ENCODE peak calls at places on chromosomes 4 and X, in seven cellular contexts. Q is SJSA1; O is tibial nerve; E is CD4-positive, CD25-positive, alpha-beta regulatory T cell; N is endothelial cell of umbilical vein; D is dorsolateral prefrontal cortex; B is Peyer's patch. X is an unnamed sample.
A peak's percentile ranks its signal among the peaks of the same experiment; 100 is the strongest.

GRCh38 chrX:49233176-49233575 is at the start of gene CACNA1F:
- DNase-seq in D (no peak), O (no peak), E (no peak), N (no peak), Q (no peak), B (no peak), X (no peak)

GRCh38 chr4:156169861-156170260 is 216.2 kb upstream of the CTSO start:
- DNase-seq in D (no peak), N (no peak), E (no peak), Q (no peak), B (no peak), O (no peak), X (no peak)

GRCh38 chr4:147388016-147388415 is 92.9 kb upstream of the EDNRA start:
- DNase-seq in D (no peak), N (no peak), B (no peak), E (no peak), Q (no peak), O (no peak), X (no peak)

GRCh38 chr4:128649575-128650205 is 159.8 kb upstream of the JADE1 start:
- DNase-seq in E (no peak), Q (no peak), B (no peak), D (no peak), O (no peak), N (no peak), X (no peak)

GRCh38 chr4:141036786-141037185 is 96.5 kb downstream of the RNF150 start:
- DNase-seq in Q (no peak), E (no peak), B (no peak), O (no peak), N (no peak), D (no peak), X (no peak)

GRCh38 chr4:81684357-81684756 is 212.7 kb upstream of the RASGEF1B start:
- DNase-seq in D (peak; percentile 49), E (no peak), Q (no peak), B (no peak), N (no peak), O (no peak), X (no peak)

GRCh38 chr4:953574-953915 is 19.8 kb downstream of the DGKQ start:
- DNase-seq in Q (no peak), B (no peak), E (no peak), D (no peak), N (no peak), O (no peak), X (no peak)

GRCh38 chr4:4990857-4991540 is 28.3 kb downstream of the CYTL1 start:
- DNase-seq in O (peak; percentile 61), Q (no peak), B (peak; percentile 17), E (no peak), N (no peak), D (no peak), X (peak; percentile 96)

GRCh38 chr4:139299536-139299935 is 1.8 kb upstream of the NAA15 start:
- DNase-seq in O (no peak), E (no peak), Q (no peak), D (no peak), B (no peak), N (no peak), X (peak; percentile 36)
- H3K4me3 ChIP-seq in O (no peak overlapping the region), E (peak overlapping the region; percentile 96), Q (no peak overlapping the region), D (no peak overlapping the region), B (peak overlapping the region; percentile 15), N (no peak overlapping the region), X (peak overlapping the region; percentile 3)

GRCh38 chr4:71832049-71832448 is 48.2 kb upstream of the GC start:
- DNase-seq in Q (no peak), N (no peak), E (no peak), B (no peak), O (no peak), D (no peak), X (no peak)

GRCh38 chr4:71830497-71831178 is 46.8 kb upstream of the GC start:
- DNase-seq in O (no peak), N (no peak), B (no peak), E (no peak), D (no peak), Q (no peak), X (no peak)

GRCh38 chr4:71833175-71833900 is 49.5 kb upstream of the GC start:
- DNase-seq in N (no peak), Q (no peak), O (no peak), E (no peak), D (no peak), B (no peak), X (no peak)

GRCh38 chr4:71828450-71828849 is 44.6 kb upstream of the GC start:
- DNase-seq in D (no peak), Q (no peak), E (no peak), B (no peak), N (no peak), O (no peak), X (no peak)

DNA sequence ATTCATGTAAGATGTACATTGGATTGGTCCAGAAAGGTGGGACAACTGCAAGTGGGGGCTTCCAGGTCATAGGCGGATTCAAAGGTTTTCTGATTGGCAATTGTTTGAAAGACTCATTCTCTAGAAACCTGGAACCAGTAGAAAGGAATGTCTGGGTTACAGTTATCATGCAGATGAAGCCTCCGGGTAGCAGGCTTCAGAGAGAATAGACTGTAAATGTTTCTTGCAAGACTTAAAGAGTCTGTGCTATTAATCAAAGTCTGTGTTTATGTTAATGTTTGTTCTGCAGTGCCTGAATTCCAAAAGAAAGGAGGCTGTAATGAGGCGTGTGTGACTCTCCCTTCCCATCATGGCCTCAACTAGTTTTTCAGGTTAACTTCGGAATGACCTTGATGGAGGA is 43.9 kb upstream of the GC start:
- DNase-seq in N (no peak), D (no peak), O (no peak), B (no peak), E (no peak), Q (no peak), X (no peak)
- H3K4me3 ChIP-seq in N (no peak overlapping the region), D (no peak overlapping the region), O (no peak overlapping the region), B (no peak overlapping the region), E (no peak overlapping the region), Q (no peak overlapping the region), X (no peak overlapping the region)

DNA sequence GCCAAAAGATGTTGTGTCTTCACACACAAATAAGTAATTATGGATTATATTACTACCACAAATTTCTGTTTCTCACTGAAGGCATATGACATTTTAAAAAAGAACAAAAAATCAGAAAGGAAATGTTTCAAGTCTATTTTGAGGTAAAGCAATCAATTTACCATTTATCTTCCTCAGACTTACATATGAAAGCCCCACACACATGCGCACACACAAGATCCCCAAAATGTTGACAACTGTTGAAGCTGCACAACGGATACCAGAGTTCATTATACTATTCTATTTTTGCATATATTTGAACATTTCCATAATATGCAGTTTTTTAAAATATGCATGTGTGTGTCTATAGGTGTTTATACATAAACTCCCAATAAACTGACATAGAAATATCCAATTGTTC is 2.7 kb downstream of the LRBA start:
- DNase-seq in B (no peak), D (no peak), E (no peak), Q (no peak), O (no peak), N (no peak), X (no peak)
- H3K4me3 ChIP-seq in B (no peak overlapping the region), D (no peak overlapping the region), E (peak overlapping the region; percentile 98), Q (no peak overlapping the region), O (no peak overlapping the region), N (no peak overlapping the region), X (no peak overlapping the region)

GRCh38 chr4:41620594-41621256 is 82.8 kb downstream of the LIMCH1 start:
- DNase-seq in B (no peak), Q (no peak), O (no peak), D (no peak), N (no peak), E (no peak), X (no peak)
- H3K4me3 ChIP-seq in B (no peak overlapping the region), Q (no peak overlapping the region), O (no peak overlapping the region), D (no peak overlapping the region), N (no peak overlapping the region), E (no peak overlapping the region), X (no peak overlapping the region)

DNA sequence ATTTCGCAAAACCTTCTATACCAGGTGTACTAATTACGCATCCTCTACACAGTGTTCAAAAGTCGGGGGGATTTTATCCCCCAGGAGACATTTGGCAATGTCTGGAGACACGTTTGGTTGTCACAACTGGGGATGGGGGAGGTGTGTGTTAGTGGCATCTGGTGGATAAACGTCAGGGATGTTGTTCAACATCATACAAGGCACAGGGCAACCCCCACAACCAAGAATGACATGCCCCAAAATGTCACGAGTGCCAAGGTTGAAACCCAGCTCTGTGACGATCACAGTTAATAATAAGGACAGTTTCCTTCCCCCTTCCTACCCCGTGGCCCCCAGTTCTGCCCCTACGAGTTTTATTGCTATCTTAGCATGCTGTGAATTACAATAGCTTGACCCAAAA is 15.9 kb upstream of the SEL1L3 start:
- DNase-seq in B (peak; percentile 63), N (no peak), D (no peak), O (no peak), E (no peak), Q (no peak), X (no peak)
- H3K4me3 ChIP-seq in B (no peak overlapping the region), N (no peak overlapping the region), D (no peak overlapping the region), O (no peak overlapping the region), E (no peak overlapping the region), Q (no peak overlapping the region), X (no peak overlapping the region)

GRCh38 chrX:55451125-55451524 is 802 bp upstream of the MAGEH1 start:
- DNase-seq in Q (no peak), B (no peak), O (no peak), N (no peak), D (no peak), E (no peak), X (no peak)
- H3K4me3 ChIP-seq in Q (no peak overlapping the region), B (no peak overlapping the region), O (no peak overlapping the region), N (no peak overlapping the region), D (peak overlapping the region; percentile 66), E (peak overlapping the region; percentile 88), X (no peak overlapping the region)

DNA sequence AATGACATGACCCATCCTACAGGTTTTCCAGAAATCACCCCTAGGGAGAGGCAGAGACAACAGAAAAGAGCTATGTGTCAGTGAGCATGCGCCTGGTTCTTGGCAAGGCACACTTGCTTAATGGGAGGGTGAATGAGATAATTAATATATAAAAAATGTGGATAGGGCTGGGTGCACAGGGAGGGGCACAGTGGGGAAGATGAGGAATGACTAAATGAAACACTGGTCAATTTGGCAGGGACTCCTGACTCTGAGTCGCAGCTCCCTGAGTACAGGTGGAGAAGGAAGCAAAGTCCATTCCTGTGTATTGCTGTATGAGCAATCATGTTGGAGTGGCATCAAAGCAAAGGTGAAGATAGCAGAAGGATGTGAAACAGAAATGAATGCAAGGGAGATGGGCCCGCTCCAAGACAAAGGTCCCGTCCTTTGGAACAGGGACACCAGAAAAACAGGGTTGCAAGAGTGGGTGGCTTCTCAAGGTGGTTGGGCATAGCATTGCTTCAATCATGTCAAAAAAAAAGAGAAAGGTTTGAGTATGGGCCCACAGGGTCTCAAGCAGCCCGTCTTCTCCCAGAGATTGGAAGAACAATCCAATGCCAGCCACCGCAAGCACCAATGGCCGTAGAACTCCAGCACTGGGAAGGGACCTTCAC is 278.4 kb upstream of the AGTR2 start:
- DNase-seq in Q (no peak), E (no peak), N (no peak), O (no peak), B (no peak), D (peak; percentile 46), X (no peak)
- H3K4me3 ChIP-seq in Q (no peak overlapping the region), E (no peak overlapping the region), N (no peak overlapping the region), O (peak overlapping the region; percentile 23), B (peak overlapping the region; percentile 41), D (peak overlapping the region; percentile 49), X (no peak overlapping the region)

X was measured in cardiac fibroblast.